ENCODE peak calls at places on chromosomes 3 and 15, in four cellular contexts. M is uterus, Q is brain microvascular endothelial cell, U is Calu3. Z is an unnamed sample.

GRCh38 chr15:92643849-92644815 is 11.4 kb downstream of the FAM174B start:
- DNase-seq in M (no peak), Q (no peak), U (no peak), Z (no peak)

GRCh38 chr3:188646592-188646991 is 492.6 kb downstream of the LPP start:
- DNase-seq in M (no peak), Q (no peak), U (no peak), Z (no peak)

GRCh38 chr3:61960976-61961375 is 399.6 kb downstream of the PTPRG start:
- DNase-seq in M (no peak), Q (no peak), U (no peak), Z (no peak)

GRCh38 chr15:82081904-82082810 is 36.3 kb upstream of the MEX3B start:
- DNase-seq in M (no peak), Q (peak), U (no peak), Z (peak)

GRCh38 chr3:158352551-158352950 is 218.4 kb upstream of the MLF1 start:
- DNase-seq in M (no peak), Q (no peak), U (no peak), Z (no peak)

GRCh38 chr3:147521646-147522045 is 112.5 kb downstream of the ZIC1 start:
- DNase-seq in M (no peak), Q (peak), U (no peak), Z (peak)

GRCh38 chr3:152056073-152056472 is 182.6 kb downstream of the SUCNR1 start:
- DNase-seq in M (no peak), Q (no peak), U (no peak), Z (no peak)

GRCh38 chr3:31567036-31567435 is 34.3 kb downstream of the STT3B start:
- DNase-seq in M (no peak), Q (no peak), U (peak), Z (no peak)

GRCh38 chr3:85576091-85576690 is 617.4 kb downstream of the CADM2 start:
- DNase-seq in M (peak), Q (peak), U (peak), Z (peak)

GRCh38 chr3:13191016-13191415 is 117.8 kb upstream of the IQSEC1 start:
- DNase-seq in M (no peak), Q (no peak), U (no peak), Z (no peak)

GRCh38 chr3:177145402-177145801 is 51.9 kb downstream of the TBL1XR1 start:
- DNase-seq in M (no peak), Q (no peak), U (no peak), Z (no peak)

GRCh38 chr3:53074366-53074696 is 28.5 kb upstream of the SFMBT1 start:
- DNase-seq in M (no peak), Q (no peak), U (no peak), Z (no peak)

GRCh38 chr3:196298521-196298920 is 11.0 kb upstream of the PCYT1A start:
- DNase-seq in M (no peak), Q (no peak), U (no peak), Z (no peak)

GRCh38 chr3:153099131-153099530 is 62.9 kb upstream of the RAP2B start:
- DNase-seq in M (no peak), Q (no peak), U (no peak), Z (no peak)

GRCh38 chr3:152811974-152812760 is 22.8 kb upstream of the P2RY1 start:
- DNase-seq in M (no peak), Q (no peak), U (no peak), Z (no peak)

GRCh38 chr3:128787256-128788253 is 61.6 kb downstream of the RAB7A start:
- DNase-seq in M (no peak), Q (peak), U (peak), Z (no peak)

GRCh38 chr3:110267304-110267703 is 804.3 kb upstream of the NECTIN3 start:
- DNase-seq in M (no peak), Q (no peak), U (no peak), Z (no peak)

GRCh38 chr3:59108091-59108815 is 58.4 kb upstream of the CFAP20DC start:
- DNase-seq in M (no peak), Q (no peak), U (no peak), Z (no peak)

GRCh38 chr3:109559389-109559788 is 222.0 kb upstream of the DPPA4 start:
- DNase-seq in M (no peak), Q (no peak), U (peak), Z (no peak)

GRCh38 chr15:47644713-47645112 is 72.6 kb upstream of the SEMA6D start:
- DNase-seq in M (no peak), Q (no peak), U (no peak), Z (no peak)

GRCh38 chr3:71542548-71543370 is 40.8 kb downstream of the FOXP1 start:
- DNase-seq in M (peak), Q (peak), U (no peak), Z (peak)

GRCh38 chr3:96831175-96831574 is 16.8 kb downstream of the EPHA6 start:
- DNase-seq in M (no peak), Q (no peak), U (no peak), Z (no peak)

GRCh38 chr15:79023546-79023890 is 67.1 kb downstream of the RASGRF1 start:
- DNase-seq in M (no peak), Q (no peak), U (no peak), Z (no peak)

GRCh38 chr3:50304601-50305000 is 1.2 kb upstream of the HYAL1 start:
- DNase-seq in M (no peak), Q (no peak), U (no peak), Z (no peak)

GRCh38 chr3:25182794-25183193 is 245.3 kb upstream of the RARB start:
- DNase-seq in M (no peak), Q (no peak), U (no peak), Z (no peak)

GRCh38 chr3:147360936-147361670 is 45.2 kb downstream of the ZIC4 start:
- DNase-seq in M (no peak), Q (peak), U (no peak), Z (no peak)

GRCh38 chr3:139574026-139574947 is 34.7 kb upstream of the RBP1 start:
- DNase-seq in M (peak), Q (no peak), U (no peak), Z (no peak)

GRCh38 chr3:114333923-114334240 is 40.1 kb downstream of the TIGIT start:
- DNase-seq in M (no peak), Q (no peak), U (no peak), Z (no peak)

GRCh38 chr15:99955181-99955525 is 221.9 kb upstream of the LYSMD4 start:
- DNase-seq in M (no peak), Q (no peak), U (no peak), Z (no peak)

GRCh38 chr3:10950476-10951294 is 41.9 kb upstream of the SLC6A1 start:
- DNase-seq in M (peak), Q (peak), U (peak), Z (peak)

GRCh38 chr3:52934626-52935530 is 37.5 kb upstream of the STIMATE start:
- DNase-seq in M (peak), Q (peak), U (peak), Z (peak)

GRCh38 chr15:52795464-52796227 is 5.5 kb upstream of the ONECUT1 start:
- DNase-seq in M (no peak), Q (no peak), U (no peak), Z (no peak)

GRCh38 chr3:188025555-188025954 is 128.4 kb upstream of the LPP start:
- DNase-seq in M (no peak), Q (no peak), U (no peak), Z (no peak)

Z was measured in hepatic stellate cell.